ENCODE peak calls at places on chromosomes 2 and 18, in eight cellular contexts. N is upper lobe of left lung; O is hepatocyte; G is psoas muscle; F is DND-41; L is A549; J is fibroblast of lung; I is CD4-positive, alpha-beta T cell. M is an unnamed sample.
A peak's percentile ranks its signal among the peaks of the same experiment; 100 is the strongest.

GRCh38 chr2:9528036-9528787 is 27.4 kb downstream of the ADAM17 start:
- DNase-seq in N (no peak), O (no peak), G (no peak), F (no peak), L (no peak), J (no peak), I (no peak), M (no peak)

GRCh38 chr2:19292007-19292406 is 66.4 kb downstream of the OSR1 start:
- DNase-seq in N (no peak), O (no peak), G (peak; percentile 50), F (no peak), L (no peak), J (no peak), I (no peak), M (no peak)

GRCh38 chr2:19540739-19541503 is 182.5 kb upstream of the OSR1 start:
- DNase-seq in N (no peak), O (peak; percentile 24), G (no peak), F (peak; percentile 7), L (peak; percentile 34), J (peak; percentile 86), I (no peak), M (no peak)

GRCh38 chr2:230793573-230794359 is 71.0 kb upstream of the ITM2C start:
- DNase-seq in N (peak; percentile 84), O (peak; percentile 79), G (peak; percentile 78), F (no peak), L (peak; percentile 27), J (peak; percentile 100), I (peak; percentile 54), M (no peak)

GRCh38 chr2:223697921-223698645 is 95.9 kb upstream of the SCG2 start:
- DNase-seq in N (no peak), O (no peak), G (no peak), F (no peak), L (no peak), J (peak; percentile 77), I (no peak), M (no peak)

GRCh38 chr2:63856302-63856600 is 14.6 kb downstream of the UGP2 start:
- DNase-seq in N (no peak), O (no peak), G (no peak), F (peak; percentile 84), L (no peak), J (no peak), I (peak; percentile 56), M (no peak)

GRCh38 chr18:13374468-13375301 is 156.1 kb downstream of the LDLRAD4 start:
- DNase-seq in N (no peak), O (no peak), G (no peak), F (no peak), L (peak; percentile 5), J (peak; percentile 53), I (no peak), M (no peak)

GRCh38 chr2:33457588-33458247 is 18.7 kb upstream of the RASGRP3 start:
- DNase-seq in N (peak; percentile 63), O (peak; percentile 65), G (peak; percentile 64), F (no peak), L (no peak), J (peak; percentile 27), I (no peak), M (no peak)

GRCh38 chr2:231003186-231003585 is 7.3 kb downstream of the SPATA3 start:
- DNase-seq in N (no peak), O (no peak), G (no peak), F (no peak), L (no peak), J (no peak), I (no peak), M (no peak)

GRCh38 chr2:146927080-146927714 is 917.6 kb upstream of the ACVR2A start:
- DNase-seq in N (peak; percentile 42), O (peak; percentile 75), G (peak; percentile 66), F (peak; percentile 10), L (no peak), J (peak; percentile 43), I (no peak), M (peak; percentile 85)

GRCh38 chr2:60888853-60889252 is 7.5 kb downstream of the REL start:
- DNase-seq in N (no peak), O (no peak), G (no peak), F (no peak), L (no peak), J (no peak), I (no peak), M (no peak)

GRCh38 chr2:188114014-188114413 is 177.7 kb upstream of the GULP1 start:
- DNase-seq in N (no peak), O (no peak), G (no peak), F (no peak), L (no peak), J (peak; percentile 58), I (no peak), M (no peak)

GRCh38 chr2:53715568-53715967 is 52.0 kb upstream of the CHAC2 start:
- DNase-seq in N (no peak), O (no peak), G (no peak), F (no peak), L (peak; percentile 4), J (peak; percentile 6), I (no peak), M (no peak)

GRCh38 chr2:30148850-30149249 is 2.0 kb downstream of the YPEL5 start:
- DNase-seq in N (peak; percentile 29), O (no peak), G (no peak), F (no peak), L (no peak), J (no peak), I (no peak), M (no peak)

GRCh38 chr2:157784169-157784822 is 91.8 kb downstream of the ACVR1 start:
- DNase-seq in N (peak; percentile 65), O (peak; percentile 31), G (no peak), F (no peak), L (peak; percentile 28), J (peak; percentile 84), I (no peak), M (no peak)

GRCh38 chr2:237475704-237476107 is 11.3 kb upstream of the MLPH start:
- DNase-seq in N (peak; percentile 81), O (peak; percentile 49), G (no peak), F (peak; percentile 28), L (peak; percentile 65), J (peak; percentile 87), I (peak; percentile 21), M (no peak)

GRCh38 chr2:128714285-128714684 is 395.6 kb upstream of the HS6ST1 start:
- DNase-seq in N (no peak), O (no peak), G (no peak), F (peak; percentile 90), L (no peak), J (no peak), I (no peak), M (no peak)

GRCh38 chr2:128716371-128716770 is 397.7 kb upstream of the HS6ST1 start:
- DNase-seq in N (no peak), O (no peak), G (no peak), F (peak; percentile 96), L (no peak), J (no peak), I (no peak), M (no peak)

GRCh38 chr2:128717758-128718710 is 399.4 kb upstream of the HS6ST1 start:
- DNase-seq in N (no peak), O (no peak), G (no peak), F (peak; percentile 12), L (no peak), J (no peak), I (no peak), M (no peak)

GRCh38 chr2:128715360-128715759 is 396.7 kb upstream of the HS6ST1 start:
- DNase-seq in N (no peak), O (no peak), G (no peak), F (peak; percentile 42), L (no peak), J (no peak), I (no peak), M (no peak)

GRCh38 chr2:128714861-128715312 is 396.2 kb upstream of the HS6ST1 start:
- DNase-seq in N (no peak), O (no peak), G (no peak), F (peak; percentile 75), L (no peak), J (no peak), I (no peak), M (no peak)
- TF ChIP-seq CTCF in N (no peak), O (peak; percentile 20), G (no peak), F (peak; percentile 80), L (no peak), J (no peak), I (no peak), M (peak; percentile 13)

GRCh38 chr2:27640722-27641245 is 11.9 kb downstream of the GPN1 start:
- DNase-seq in N (no peak), O (no peak), G (no peak), F (no peak), L (no peak), J (peak; percentile 42), I (no peak), M (no peak)

GRCh38 chr2:27636766-27637165 is 7.9 kb downstream of the GPN1 start:
- DNase-seq in N (no peak), O (no peak), G (no peak), F (no peak), L (no peak), J (no peak), I (no peak), M (no peak)

GRCh38 chr2:27638709-27639108 is 9.9 kb downstream of the GPN1 start:
- DNase-seq in N (no peak), O (no peak), G (no peak), F (no peak), L (no peak), J (peak; percentile 95), I (no peak), M (no peak)

GRCh38 chr2:27638023-27638637 is 9.3 kb downstream of the GPN1 start:
- DNase-seq in N (no peak), O (no peak), G (no peak), F (no peak), L (no peak), J (peak; percentile 97), I (no peak), M (no peak)
- H3K27ac ChIP-seq in N (no peak overlapping the region), O (no peak overlapping the region), G (no peak overlapping the region), F (no peak overlapping the region), L (no peak overlapping the region), J (no peak overlapping the region), I (no peak overlapping the region), M (no peak overlapping the region)

DNA sequence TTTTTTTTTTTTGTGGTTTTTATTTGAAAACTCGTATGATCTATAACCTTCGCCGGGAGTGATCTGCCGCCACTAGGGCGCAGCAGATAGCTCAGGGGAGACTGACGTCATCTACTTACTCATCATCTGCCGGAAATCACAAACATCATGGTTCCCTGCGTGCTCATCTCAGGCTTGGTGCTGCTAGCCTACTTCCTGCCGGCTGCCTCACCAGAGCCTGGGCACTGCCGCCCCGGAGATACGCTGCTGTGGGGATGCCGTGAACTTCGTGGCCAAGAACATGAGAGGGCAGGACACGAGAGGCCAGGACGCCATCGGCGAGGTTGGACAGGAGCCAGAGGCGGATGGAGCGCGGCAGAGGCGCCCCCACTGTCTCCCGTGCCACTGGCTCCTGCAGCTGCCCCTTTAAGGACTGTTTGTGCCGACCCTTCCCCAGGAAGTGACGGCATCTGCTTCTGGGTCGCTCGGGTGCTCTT is 68.8 kb downstream of the DOK6 start:
- DNase-seq in N (no peak), O (no peak), G (peak; percentile 14), F (peak; percentile 31), L (peak; percentile 21), J (no peak), I (peak; percentile 10), M (peak; percentile 15)
- TF ChIP-seq CTCF in N (no peak), O (peak; percentile 8), G (no peak), F (peak; percentile 52), L (peak; percentile 33), J (peak; percentile 9), I (peak; percentile 19), M (peak; percentile 28)

DNA sequence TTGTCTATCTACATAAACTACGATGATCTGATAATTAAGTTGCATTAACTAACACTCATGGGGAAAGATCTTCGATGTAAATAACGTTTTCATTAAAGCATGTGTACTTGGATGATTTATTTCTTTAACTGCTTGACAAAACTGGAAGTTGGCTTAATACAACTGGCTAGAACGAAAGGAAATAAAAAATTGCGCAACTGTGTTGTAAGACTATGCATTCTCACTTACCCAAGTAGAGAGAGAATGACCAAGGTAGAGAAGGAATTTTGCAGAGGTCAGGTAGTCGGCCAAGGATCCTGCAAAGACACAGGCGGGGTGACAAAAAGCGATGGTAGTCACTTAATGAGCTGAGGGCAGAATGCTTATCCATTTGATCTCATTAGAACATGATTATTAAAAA is 1.0 kb downstream of the SLC40A1 start:
- DNase-seq in N (peak; percentile 30), O (peak; percentile 34), G (no peak), F (no peak), L (no peak), J (no peak), I (no peak), M (no peak)
- H3K27ac ChIP-seq in N (peak overlapping the region; percentile 87), O (peak overlapping the region; percentile 96), G (peak overlapping the region; percentile 96), F (peak overlapping the region; percentile 89), L (no peak overlapping the region), J (no peak overlapping the region), I (no peak overlapping the region), M (no peak overlapping the region)

M was measured in WERI-Rb-1.